ENCODE peak calls at places on chromosomes 13 and 19, in nine cellular contexts. One of them, this sample, is unnamed. For H3K4me1, the result is how much of the 10 kb centered on the place peaks cover.

GRCh38 chr13:86907116-86907515 is 764.1 kb upstream of the SLITRK5 start:
- DNase-seq in body of pancreas: no peak
- DNase-seq in A549: no peak
- DNase-seq in upper lobe of left lung: no peak
- DNase-seq in right lobe of liver: no peak
- DNase-seq in breast epithelium: no peak
- DNase-seq in IMR-90: peak
- DNase-seq in uterus: no peak
- DNase-seq in suprapubic skin: no peak
- DNase-seq in this sample: no peak

GRCh38 chr19:40255619-40256166 is 29.2 kb upstream of the CCNP start:
- DNase-seq in body of pancreas: no peak
- DNase-seq in A549: no peak
- DNase-seq in upper lobe of left lung: no peak
- DNase-seq in right lobe of liver: no peak
- DNase-seq in breast epithelium: no peak
- DNase-seq in IMR-90: no peak
- DNase-seq in uterus: no peak
- DNase-seq in suprapubic skin: no peak
- DNase-seq in this sample: no peak

GRCh38 chr13:50200988-50201387 is 185.7 kb downstream of the KCNRG start:
- DNase-seq in body of pancreas: peak
- DNase-seq in A549: no peak
- DNase-seq in upper lobe of left lung: no peak
- DNase-seq in right lobe of liver: no peak
- DNase-seq in breast epithelium: no peak
- DNase-seq in IMR-90: no peak
- DNase-seq in uterus: no peak
- DNase-seq in suprapubic skin: no peak
- DNase-seq in this sample: no peak

GRCh38 chr13:109783815-109784589 is 2.4 kb downstream of the IRS2 start:
- DNase-seq in body of pancreas: no peak
- DNase-seq in A549: no peak
- DNase-seq in upper lobe of left lung: peak
- DNase-seq in right lobe of liver: no peak
- DNase-seq in breast epithelium: peak
- DNase-seq in IMR-90: no peak
- DNase-seq in uterus: no peak
- DNase-seq in suprapubic skin: no peak
- DNase-seq in this sample: peak

GRCh38 chr19:3670258-3670795 is 29.9 kb downstream of the PIP5K1C start:
- DNase-seq in body of pancreas: peak
- DNase-seq in A549: peak
- DNase-seq in upper lobe of left lung: peak
- DNase-seq in right lobe of liver: no peak
- DNase-seq in breast epithelium: peak
- DNase-seq in IMR-90: peak
- DNase-seq in uterus: peak
- DNase-seq in suprapubic skin: peak
- DNase-seq in this sample: peak

GRCh38 chr13:62085337-62085736 is 669.7 kb upstream of the PCDH20 start:
- DNase-seq in body of pancreas: no peak
- DNase-seq in A549: no peak
- DNase-seq in upper lobe of left lung: no peak
- DNase-seq in right lobe of liver: no peak
- DNase-seq in breast epithelium: no peak
- DNase-seq in IMR-90: no peak
- DNase-seq in uterus: no peak
- DNase-seq in suprapubic skin: no peak
- DNase-seq in this sample: no peak

GRCh38 chr13:41384749-41385503 is 72.4 kb upstream of the RGCC start:
- DNase-seq in body of pancreas: no peak
- DNase-seq in A549: peak
- DNase-seq in upper lobe of left lung: peak
- DNase-seq in right lobe of liver: no peak
- DNase-seq in breast epithelium: no peak
- DNase-seq in IMR-90: peak
- DNase-seq in uterus: no peak
- DNase-seq in suprapubic skin: no peak
- DNase-seq in this sample: no peak

GRCh38 chr19:39060130-39060529 is 24.0 kb upstream of the ACP7 start:
- DNase-seq in body of pancreas: no peak
- DNase-seq in A549: no peak
- DNase-seq in upper lobe of left lung: no peak
- DNase-seq in right lobe of liver: no peak
- DNase-seq in breast epithelium: no peak
- DNase-seq in IMR-90: no peak
- DNase-seq in uterus: no peak
- DNase-seq in suprapubic skin: no peak
- DNase-seq in this sample: no peak

GRCh38 chr13:42039946-42040729 is 8.3 kb upstream of the DGKH start:
- DNase-seq in body of pancreas: peak
- DNase-seq in A549: peak
- DNase-seq in upper lobe of left lung: peak
- DNase-seq in right lobe of liver: peak
- DNase-seq in breast epithelium: peak
- DNase-seq in IMR-90: peak
- DNase-seq in uterus: peak
- DNase-seq in suprapubic skin: peak
- DNase-seq in this sample: peak

GRCh38 chr13:106416645-106417044 is 118.8 kb downstream of the EFNB2 start:
- DNase-seq in body of pancreas: no peak
- DNase-seq in A549: no peak
- DNase-seq in upper lobe of left lung: no peak
- DNase-seq in right lobe of liver: no peak
- DNase-seq in breast epithelium: no peak
- DNase-seq in IMR-90: no peak
- DNase-seq in uterus: no peak
- DNase-seq in suprapubic skin: no peak
- DNase-seq in this sample: no peak

GRCh38 chr13:106417467-106418110 is 117.9 kb downstream of the EFNB2 start:
- DNase-seq in body of pancreas: no peak
- DNase-seq in A549: no peak
- DNase-seq in upper lobe of left lung: no peak
- DNase-seq in right lobe of liver: no peak
- DNase-seq in breast epithelium: no peak
- DNase-seq in IMR-90: no peak
- DNase-seq in uterus: no peak
- DNase-seq in suprapubic skin: no peak
- DNase-seq in this sample: no peak

GRCh38 chr13:106418556-106418955 is 116.9 kb downstream of the EFNB2 start:
- DNase-seq in body of pancreas: no peak
- DNase-seq in A549: no peak
- DNase-seq in upper lobe of left lung: no peak
- DNase-seq in right lobe of liver: no peak
- DNase-seq in breast epithelium: no peak
- DNase-seq in IMR-90: peak
- DNase-seq in uterus: no peak
- DNase-seq in suprapubic skin: no peak
- DNase-seq in this sample: no peak

GRCh38 chr13:106415971-106416370 is 119.5 kb downstream of the EFNB2 start:
- DNase-seq in body of pancreas: no peak
- DNase-seq in A549: no peak
- DNase-seq in upper lobe of left lung: no peak
- DNase-seq in right lobe of liver: no peak
- DNase-seq in breast epithelium: no peak
- DNase-seq in IMR-90: no peak
- DNase-seq in uterus: no peak
- DNase-seq in suprapubic skin: no peak
- DNase-seq in this sample: no peak

DNA sequence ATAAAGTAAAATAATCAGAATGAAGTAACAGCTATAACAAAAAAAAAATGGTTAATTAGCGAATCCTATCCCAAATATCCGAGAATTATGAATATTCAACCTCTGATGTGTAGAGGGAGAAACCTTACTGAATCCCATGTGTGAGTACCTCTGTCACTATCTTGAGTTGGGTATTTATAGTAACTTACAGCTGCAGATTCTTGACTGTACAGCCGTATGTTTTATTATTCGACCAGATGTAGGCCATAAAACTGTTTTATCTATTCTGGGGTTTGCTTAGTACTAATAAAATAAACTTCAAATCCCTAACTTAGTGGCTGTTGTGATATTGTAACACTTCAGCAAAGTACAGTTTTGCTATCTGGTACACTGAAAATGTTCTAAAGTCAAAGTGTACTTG is 120.0 kb downstream of the EFNB2 start:
- DNase-seq in body of pancreas: no peak
- DNase-seq in A549: no peak
- DNase-seq in upper lobe of left lung: no peak
- DNase-seq in right lobe of liver: no peak
- DNase-seq in breast epithelium: no peak
- DNase-seq in IMR-90: peak
- DNase-seq in uterus: no peak
- DNase-seq in suprapubic skin: no peak
- DNase-seq in this sample: no peak
- TF ChIP-seq POLR2A in body of pancreas: no peak
- TF ChIP-seq POLR2A in A549: no peak
- TF ChIP-seq POLR2A in upper lobe of left lung: no peak
- TF ChIP-seq POLR2A in right lobe of liver: no peak
- TF ChIP-seq POLR2A in breast epithelium: no peak
- TF ChIP-seq POLR2A in IMR-90: no peak
- TF ChIP-seq POLR2A in uterus: no peak
- TF ChIP-seq POLR2A in suprapubic skin: no peak
- TF ChIP-seq POLR2A in this sample: no peak

GRCh38 chr19:2478324-2478755 is 2.4 kb downstream of the GADD45B start:
- DNase-seq in body of pancreas: peak
- DNase-seq in A549: peak
- DNase-seq in upper lobe of left lung: peak
- DNase-seq in right lobe of liver: peak
- DNase-seq in breast epithelium: peak
- DNase-seq in IMR-90: peak
- DNase-seq in uterus: peak
- DNase-seq in suprapubic skin: peak
- DNase-seq in this sample: no peak
- TF ChIP-seq CTCF in body of pancreas: peak
- TF ChIP-seq CTCF in A549: no peak
- TF ChIP-seq CTCF in upper lobe of left lung: peak
- TF ChIP-seq CTCF in right lobe of liver: peak
- TF ChIP-seq CTCF in breast epithelium: peak
- TF ChIP-seq CTCF in IMR-90: no peak
- TF ChIP-seq CTCF in uterus: peak
- TF ChIP-seq CTCF in suprapubic skin: peak
- TF ChIP-seq CTCF in this sample: peak

GRCh38 chr13:26977541-26977940 is 194.1 kb downstream of the USP12 start:
- DNase-seq in body of pancreas: no peak
- DNase-seq in A549: no peak
- DNase-seq in upper lobe of left lung: no peak
- DNase-seq in right lobe of liver: no peak
- DNase-seq in breast epithelium: no peak
- DNase-seq in IMR-90: peak
- DNase-seq in uterus: no peak
- DNase-seq in suprapubic skin: no peak
- DNase-seq in this sample: no peak
- H3K4me1 ChIP-seq in body of pancreas: under half
- H3K4me1 ChIP-seq in A549: under half
- H3K4me1 ChIP-seq in upper lobe of left lung: under half
- H3K4me1 ChIP-seq in right lobe of liver: under half
- H3K4me1 ChIP-seq in breast epithelium: under half
- H3K4me1 ChIP-seq in IMR-90: under half
- H3K4me1 ChIP-seq in uterus: under half
- H3K4me1 ChIP-seq in suprapubic skin: under half
- H3K4me1 ChIP-seq in this sample: under half

GRCh38 chr13:49110122-49110831 is 109.9 kb upstream of the MLNR start:
- DNase-seq in body of pancreas: peak
- DNase-seq in A549: peak
- DNase-seq in upper lobe of left lung: no peak
- DNase-seq in right lobe of liver: peak
- DNase-seq in breast epithelium: peak
- DNase-seq in IMR-90: peak
- DNase-seq in uterus: peak
- DNase-seq in suprapubic skin: peak
- DNase-seq in this sample: peak
- TF ChIP-seq POLR2A in body of pancreas: no peak
- TF ChIP-seq POLR2A in A549: no peak
- TF ChIP-seq POLR2A in upper lobe of left lung: peak
- TF ChIP-seq POLR2A in right lobe of liver: peak
- TF ChIP-seq POLR2A in breast epithelium: no peak
- TF ChIP-seq POLR2A in IMR-90: no peak
- TF ChIP-seq POLR2A in uterus: no peak
- TF ChIP-seq POLR2A in suprapubic skin: no peak
- TF ChIP-seq POLR2A in this sample: no peak

DNA sequence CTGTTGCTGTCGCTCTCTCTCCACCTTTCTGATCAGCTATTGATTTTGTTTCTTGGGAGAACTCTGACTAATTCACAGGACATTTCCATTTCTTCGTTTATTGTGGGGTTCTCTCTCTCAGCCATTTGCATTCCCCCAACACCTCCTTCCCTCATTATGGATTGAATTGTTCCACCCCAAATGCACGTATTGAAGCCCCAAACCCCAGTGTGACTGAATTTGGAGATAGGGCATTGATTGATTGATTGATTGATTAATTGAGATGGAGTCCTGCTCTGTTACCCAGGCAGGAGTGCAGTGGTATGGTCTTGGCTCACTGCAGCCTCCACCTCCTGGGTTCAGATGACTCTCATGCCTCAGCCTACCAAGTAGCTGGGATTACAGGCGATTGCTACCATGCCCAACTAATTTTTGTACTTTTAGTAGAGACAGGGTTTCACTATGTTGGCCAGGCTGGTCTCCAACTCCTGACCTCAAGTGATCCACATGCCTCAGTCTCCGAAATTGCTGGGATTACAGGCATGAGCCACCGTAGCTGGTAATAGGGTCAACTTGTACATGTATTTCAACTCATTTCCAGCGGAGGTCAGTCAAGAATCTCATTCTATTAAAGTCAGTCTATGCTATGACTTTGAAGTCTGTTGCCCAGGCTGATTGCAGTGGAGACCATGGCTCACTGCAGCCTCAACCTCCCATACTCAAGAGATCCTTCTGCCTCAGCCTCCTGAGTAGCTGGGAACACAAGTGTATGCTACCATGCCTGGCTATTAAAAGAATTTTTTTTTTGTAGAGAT is 13.6 kb downstream of the NFILZ start:
- DNase-seq in body of pancreas: no peak
- DNase-seq in A549: no peak
- DNase-seq in upper lobe of left lung: no peak
- DNase-seq in right lobe of liver: no peak
- DNase-seq in breast epithelium: no peak
- DNase-seq in IMR-90: no peak
- DNase-seq in uterus: no peak
- DNase-seq in suprapubic skin: no peak
- DNase-seq in this sample: no peak
- TF ChIP-seq CTCF in body of pancreas: no peak
- TF ChIP-seq CTCF in A549: no peak
- TF ChIP-seq CTCF in upper lobe of left lung: no peak
- TF ChIP-seq CTCF in right lobe of liver: no peak
- TF ChIP-seq CTCF in breast epithelium: no peak
- TF ChIP-seq CTCF in IMR-90: no peak
- TF ChIP-seq CTCF in uterus: no peak
- TF ChIP-seq CTCF in suprapubic skin: no peak
- TF ChIP-seq CTCF in this sample: no peak